ENCODE peak calls at places on chromosome 20, in six cellular contexts. U is K562, F is heart left ventricle, V is right atrium auricular region, T is AG04450, W is body of pancreas. O is an unnamed sample.

GRCh38 chr20:55583036-55583435 is 422.3 kb downstream of the CBLN4 start:
- DNase-seq in U (no peak), T (no peak), W (no peak), V (no peak), F (no peak), O (no peak)

GRCh38 chr20:24700166-24700860 is 230.9 kb downstream of the SYNDIG1 start:
- DNase-seq in U (no peak), W (no peak), F (no peak), T (no peak), V (peak), O (peak)

GRCh38 chr20:62837790-62838458 is 21.1 kb downstream of the COL9A3 start:
- DNase-seq in T (no peak), F (peak), V (no peak), U (no peak), W (peak), O (peak)

GRCh38 chr20:51196991-51197651 is 174.2 kb upstream of the KCNG1 start:
- DNase-seq in F (no peak), U (no peak), V (no peak), W (no peak), T (no peak), O (no peak)

GRCh38 chr20:34871320-34871926 is 1.2 kb downstream of the GGT7 start:
- DNase-seq in V (no peak), T (no peak), W (no peak), F (no peak), U (peak), O (no peak)

GRCh38 chr20:57966609-57967008 is 256.8 kb upstream of the PMEPA1 start:
- DNase-seq in W (no peak), U (no peak), F (no peak), V (no peak), T (no peak), O (no peak)

GRCh38 chr20:8812818-8813217 is 256.1 kb upstream of the PLCB4 start:
- DNase-seq in T (no peak), V (no peak), F (peak), W (peak), U (no peak), O (no peak)

GRCh38 chr20:56731041-56731440 is 101.9 kb downstream of the TFAP2C start:
- DNase-seq in T (no peak), W (no peak), U (no peak), F (no peak), V (no peak), O (no peak)

GRCh38 chr20:21796059-21796458 is 90.6 kb downstream of the PAX1 start:
- DNase-seq in V (no peak), F (no peak), W (no peak), U (no peak), T (no peak), O (no peak)

GRCh38 chr20:42100137-42100704 is 482.0 kb upstream of the CHD6 start:
- DNase-seq in W (peak), F (no peak), U (no peak), V (no peak), T (no peak), O (no peak)

GRCh38 chr20:38127011-38127621 is 38.0 kb downstream of the TGM2 start:
- DNase-seq in U (peak), W (no peak), T (no peak), V (no peak), F (no peak), O (peak)

GRCh38 chr20:11780765-11781369 is 136.8 kb upstream of the BTBD3 start:
- DNase-seq in W (no peak), T (no peak), F (no peak), U (no peak), V (no peak), O (no peak)

GRCh38 chr20:11777387-11777786 is 140.3 kb upstream of the BTBD3 start:
- DNase-seq in U (no peak), V (no peak), W (no peak), T (no peak), F (no peak), O (no peak)

GRCh38 chr20:11776687-11777086 is 141.0 kb upstream of the BTBD3 start:
- DNase-seq in V (no peak), T (no peak), U (no peak), F (no peak), W (no peak), O (no peak)

GRCh38 chr20:11783102-11783861 is 134.4 kb upstream of the BTBD3 start:
- DNase-seq in U (no peak), W (no peak), V (no peak), F (no peak), T (no peak), O (no peak)

GRCh38 chr20:11777861-11778570 is 139.7 kb upstream of the BTBD3 start:
- DNase-seq in W (no peak), T (no peak), F (no peak), V (no peak), U (no peak), O (no peak)
- H3K4me3 ChIP-seq in W (no peak), T (peak), F (peak), V (no peak), U (no peak), O (peak)

DNA sequence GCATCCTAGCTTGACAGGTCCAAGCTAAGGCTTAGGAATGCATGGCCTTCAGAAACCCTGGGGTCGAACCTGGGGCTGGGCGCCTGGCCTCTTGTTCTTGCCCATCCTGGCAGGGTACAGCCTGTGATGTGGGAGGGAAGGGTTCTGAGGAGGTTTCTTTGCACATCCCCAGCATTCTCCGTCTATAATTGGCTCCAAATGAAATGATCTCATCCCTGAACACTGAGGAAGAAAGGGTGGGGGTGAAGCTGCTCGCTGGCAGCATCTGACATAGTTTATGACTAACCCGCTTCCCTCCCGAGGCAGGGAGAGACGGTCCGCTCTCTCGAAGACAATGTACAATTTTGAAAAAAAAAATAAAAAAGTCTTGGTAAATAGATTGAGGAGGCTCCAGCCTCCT is 67.1 kb upstream of the ZNFX1 start:
- DNase-seq in F (peak), W (peak), V (peak), U (no peak), T (peak), O (peak)
- H3K4me3 ChIP-seq in F (no peak), W (no peak), V (no peak), U (no peak), T (no peak), O (peak)

DNA sequence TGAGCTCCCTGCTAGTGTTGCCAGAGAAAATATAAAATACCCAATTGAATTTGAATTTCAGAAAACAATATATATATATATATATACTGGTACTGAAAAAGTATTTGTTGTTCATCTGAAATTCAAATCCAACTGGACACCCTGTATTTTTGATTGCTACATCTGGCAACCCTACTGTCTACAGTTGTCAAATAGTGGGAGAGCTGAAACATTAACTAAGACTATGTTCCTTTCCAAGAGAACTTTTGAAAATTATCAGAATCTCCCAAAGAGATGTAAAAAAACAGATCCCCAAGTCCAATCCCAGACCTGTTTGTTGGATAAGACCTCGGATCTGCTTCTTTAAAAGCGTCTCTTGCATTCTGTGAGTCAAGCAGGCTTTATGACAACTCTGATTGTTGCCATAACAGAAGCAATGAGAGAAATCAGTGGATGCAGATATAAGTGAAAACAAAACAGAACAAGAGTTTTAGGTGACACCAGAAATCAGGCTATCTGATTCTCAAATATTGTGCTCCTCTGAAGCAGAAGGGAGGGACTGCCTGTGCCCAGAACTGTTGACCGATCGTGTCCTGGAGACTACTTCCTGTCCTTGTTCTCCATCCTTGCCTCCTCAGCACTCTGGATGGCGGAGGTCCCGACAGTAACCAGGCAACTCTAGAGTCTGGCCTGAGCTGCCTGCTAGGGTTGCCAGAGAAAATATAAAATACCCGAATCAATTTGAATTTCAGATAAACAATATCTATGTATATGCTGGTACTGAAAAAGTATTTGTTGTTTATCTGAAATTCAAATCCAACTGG is 853.8 kb downstream of the MAFB start:
- DNase-seq in V (peak), F (no peak), W (peak), T (no peak), U (no peak), O (no peak)
- H3K4me3 ChIP-seq in V (no peak), F (no peak), W (no peak), T (no peak), U (no peak), O (no peak)

DNA sequence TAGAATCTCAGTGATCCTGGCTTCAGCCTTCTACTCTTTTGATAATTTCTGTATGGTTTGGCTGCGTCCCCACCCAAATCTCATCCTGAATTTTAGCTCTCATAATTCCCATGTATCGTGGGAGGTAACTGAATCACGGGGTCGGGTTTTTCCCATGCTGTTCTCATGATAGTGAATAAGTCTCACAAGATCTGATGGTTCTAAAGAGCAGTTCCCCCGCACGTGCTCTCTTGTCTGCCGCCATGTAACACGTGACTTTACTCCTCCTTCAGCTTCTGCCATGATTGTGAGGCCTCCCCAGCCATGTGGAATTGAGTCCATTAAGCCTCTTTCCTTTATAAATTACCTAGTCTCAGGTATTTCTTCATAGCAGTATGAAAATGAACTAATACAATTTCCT is 507.2 kb downstream of the CDH26 start:
- DNase-seq in U (no peak), W (no peak), T (no peak), V (no peak), F (no peak), O (no peak)
- H3K4me3 ChIP-seq in U (no peak), W (no peak), T (no peak), V (no peak), F (no peak), O (no peak)

GRCh38 chr20:53940883-53941546 is 129.4 kb downstream of the BCAS1 start:
- DNase-seq in U (no peak), V (no peak), F (no peak), T (no peak), W (no peak), O (peak)

GRCh38 chr20:53937929-53938367 is 132.4 kb downstream of the BCAS1 start:
- DNase-seq in U (no peak), W (no peak), F (no peak), V (no peak), T (no peak), O (peak)

GRCh38 chr20:53940356-53940694 is 130.1 kb downstream of the BCAS1 start:
- DNase-seq in F (no peak), V (no peak), T (no peak), W (no peak), U (no peak), O (peak)

GRCh38 chr20:53938739-53939138 is 131.7 kb downstream of the BCAS1 start:
- DNase-seq in U (no peak), T (no peak), F (no peak), V (no peak), W (no peak), O (no peak)

DNA sequence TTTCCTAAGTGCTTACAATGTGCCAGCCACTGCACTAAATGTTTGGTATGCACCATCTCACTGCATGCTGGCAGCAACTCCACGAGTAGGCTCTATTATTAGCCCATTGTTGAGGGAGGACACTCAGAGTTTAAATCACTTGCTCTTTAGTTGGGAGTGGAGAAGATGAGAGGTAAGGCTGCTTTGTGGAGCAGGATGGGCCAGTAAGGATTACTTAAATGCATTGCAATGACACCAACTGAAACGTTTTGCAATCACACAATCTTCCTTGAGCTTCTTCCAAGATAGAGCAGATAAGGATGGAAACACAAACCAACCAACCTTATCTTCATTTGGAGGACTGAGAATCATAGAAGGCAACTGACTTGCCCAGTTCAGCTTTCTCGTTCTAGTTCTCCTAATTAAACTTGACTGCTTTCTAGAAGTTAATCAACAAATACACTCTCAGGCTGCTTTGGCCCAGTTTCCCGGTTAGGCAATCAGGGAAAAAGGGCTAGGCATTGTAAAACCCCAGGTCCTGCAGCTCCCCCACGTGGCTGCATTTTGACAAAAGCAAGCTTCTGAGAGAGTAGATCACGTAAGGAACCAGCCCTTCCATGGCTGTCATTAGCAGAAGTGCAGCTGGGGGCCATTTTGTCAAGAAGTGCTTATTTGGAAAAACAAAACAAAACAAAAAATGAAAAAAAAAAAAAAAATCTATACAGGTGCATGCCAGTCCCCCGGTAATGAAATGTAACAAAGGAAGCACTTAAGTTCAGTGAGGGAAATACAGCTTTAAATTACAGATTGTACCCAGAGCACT is 130.6 kb downstream of the BCAS1 start:
- DNase-seq in W (peak), F (peak), T (peak), V (peak), U (peak), O (peak)
- H3K4me3 ChIP-seq in W (no peak), F (peak), T (no peak), V (no peak), U (no peak), O (peak)

DNA sequence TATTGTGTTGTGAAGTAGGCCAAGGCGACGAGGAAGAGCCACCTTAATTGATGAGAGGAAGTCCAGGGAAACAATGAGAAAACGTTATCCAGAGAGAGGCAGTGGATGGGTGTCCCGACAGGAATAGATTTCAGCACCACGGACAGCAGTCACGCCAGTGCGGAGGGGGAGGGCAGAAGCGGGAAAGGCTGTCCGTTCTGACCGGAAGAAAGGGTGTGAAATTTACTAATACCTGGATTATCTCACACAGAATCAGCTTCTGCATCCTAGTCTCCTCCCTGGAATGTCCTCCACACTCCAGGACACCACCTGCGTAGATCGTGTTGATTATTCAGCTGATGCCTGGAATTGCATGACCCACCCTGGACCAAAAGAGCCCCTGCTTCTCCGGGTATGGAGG is 7.4 kb upstream of the BPIFA3 start:
- DNase-seq in U (peak), T (peak), V (no peak), F (peak), W (peak), O (no peak)
- H3K4me3 ChIP-seq in U (no peak), T (no peak), V (no peak), F (no peak), W (no peak), O (no peak)

DNA sequence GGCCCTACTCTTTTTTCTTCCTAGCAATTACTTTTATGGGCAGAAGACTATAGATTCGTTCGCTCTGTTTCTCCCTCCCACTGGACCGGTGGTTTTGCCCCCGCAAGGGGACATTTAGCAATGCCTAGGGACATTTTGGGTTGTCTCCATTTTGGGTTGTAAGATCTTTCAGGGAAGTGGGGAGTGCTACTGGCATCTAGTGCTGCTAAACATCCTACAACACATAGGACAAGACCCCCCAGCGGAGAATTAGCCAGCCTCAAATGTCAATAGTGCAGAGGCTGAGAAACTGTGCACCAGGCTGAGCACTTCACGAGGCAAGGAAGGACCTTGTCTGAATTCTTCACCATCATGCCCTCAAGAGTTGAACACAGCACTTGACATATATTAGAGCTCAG is 4.8 kb upstream of the ZMYND8 start:
- DNase-seq in W (no peak), F (no peak), V (no peak), U (no peak), T (no peak), O (no peak)
- H3K4me3 ChIP-seq in W (no peak), F (peak), V (peak), U (peak), T (no peak), O (no peak)

GRCh38 chr20:17171750-17172149 is 55.1 kb upstream of the PCSK2 start:
- DNase-seq in V (no peak), F (no peak), T (no peak), U (no peak), W (no peak), O (no peak)

GRCh38 chr20:17168026-17168612 is 58.7 kb upstream of the PCSK2 start:
- DNase-seq in T (no peak), U (no peak), F (no peak), V (no peak), W (no peak), O (no peak)

GRCh38 chr20:17172826-17173420 is 53.9 kb upstream of the PCSK2 start:
- DNase-seq in T (no peak), U (no peak), W (no peak), V (no peak), F (no peak), O (no peak)

GRCh38 chr20:17169575-17170136 is 57.2 kb upstream of the PCSK2 start:
- DNase-seq in F (no peak), T (no peak), W (peak), V (no peak), U (no peak), O (no peak)
- H3K4me3 ChIP-seq in F (no peak), T (no peak), W (no peak), V (no peak), U (no peak), O (no peak)